ENCODE peak calls at places on chromosomes 2 and 18, in eight cellular contexts. X is stomach, J is Panc1, L is HL-60, Y is GM12891, C is suprapubic skin, Z is GM23338, R is endothelial cell of umbilical vein. V is an unnamed sample.

GRCh38 chr2:1728821-1729220 is 15.5 kb downstream of the PXDN start:
- DNase-seq in X (peak), J (no peak), L (no peak), Y (no peak), C (peak), Z (peak), R (no peak), V (peak)

GRCh38 chr18:21191596-21192307 is 50.3 kb upstream of the GREB1L start:
- DNase-seq in X (peak), J (no peak), L (peak), Y (no peak), C (no peak), Z (peak), R (peak), V (peak)

GRCh38 chr2:231780123-231780908 is 766 bp downstream of the PDE6D start:
- DNase-seq in X (no peak), J (no peak), L (peak), Y (no peak), C (no peak), Z (peak), R (peak), V (no peak)

GRCh38 chr18:7946724-7947377 is 379.7 kb downstream of the PTPRM start:
- DNase-seq in X (peak), J (no peak), L (no peak), Y (no peak), C (no peak), Z (peak), R (peak), V (no peak)

GRCh38 chr2:196961889-196962288 is 35.4 kb upstream of the PGAP1 start:
- DNase-seq in X (no peak), J (no peak), L (no peak), Y (peak), C (no peak), Z (no peak), R (no peak), V (no peak)

GRCh38 chr18:59272971-59273935 is at the start of gene RAX:
- DNase-seq in X (no peak), J (no peak), L (no peak), Y (peak), C (peak), Z (peak), R (peak), V (no peak)

GRCh38 chr18:51569561-51569960 is 372.1 kb upstream of the MEX3C start:
- DNase-seq in X (no peak), J (no peak), L (no peak), Y (no peak), C (no peak), Z (no peak), R (no peak), V (no peak)

GRCh38 chr2:203656522-203657287 is 49.7 kb upstream of the CD28 start:
- DNase-seq in X (peak), J (no peak), L (peak), Y (no peak), C (peak), Z (peak), R (no peak), V (peak)

GRCh38 chr2:204892506-204893255 is 347.4 kb downstream of the PARD3B start:
- DNase-seq in X (no peak), J (no peak), L (no peak), Y (no peak), C (no peak), Z (no peak), R (no peak), V (no peak)

GRCh38 chr2:111120253-111121027 is at the start of gene BCL2L11:
- DNase-seq in X (peak), J (no peak), L (peak), Y (peak), C (peak), Z (peak), R (peak), V (peak)

GRCh38 chr2:240502059-240502429 is 55.7 kb downstream of the ANKMY1 start:
- DNase-seq in X (peak), J (no peak), L (no peak), Y (no peak), C (peak), Z (no peak), R (no peak), V (no peak)

GRCh38 chr2:47520825-47521665 is 118.1 kb downstream of the MSH2 start:
- DNase-seq in X (peak), J (no peak), L (peak), Y (peak), C (no peak), Z (peak), R (peak), V (peak)

GRCh38 chr2:43776317-43776716 is 2.5 kb downstream of the DYNC2LI1 start:
- DNase-seq in X (no peak), J (no peak), L (no peak), Y (no peak), C (no peak), Z (no peak), R (no peak), V (no peak)

GRCh38 chr2:231928901-231929725 is 2.9 kb upstream of the NPPC start:
- DNase-seq in X (peak), J (no peak), L (no peak), Y (no peak), C (peak), Z (no peak), R (no peak), V (no peak)

GRCh38 chr2:85712261-85712660 is 18.1 kb downstream of the GNLY start:
- DNase-seq in X (no peak), J (no peak), L (no peak), Y (no peak), C (no peak), Z (no peak), R (no peak), V (no peak)

GRCh38 chr2:46009315-46009714 is 287.9 kb upstream of the EPAS1 start:
- DNase-seq in X (no peak), J (no peak), L (no peak), Y (no peak), C (no peak), Z (no peak), R (no peak), V (no peak)

GRCh38 chr2:63013448-63013847 is 37.2 kb upstream of the OTX1 start:
- DNase-seq in X (no peak), J (no peak), L (no peak), Y (no peak), C (no peak), Z (no peak), R (no peak), V (no peak)

GRCh38 chr2:15780234-15780633 is 160.1 kb upstream of the MYCN start:
- DNase-seq in X (no peak), J (no peak), L (no peak), Y (no peak), C (no peak), Z (no peak), R (no peak), V (no peak)

GRCh38 chr2:149924549-149925213 is 337.1 kb upstream of the MMADHC start:
- DNase-seq in X (no peak), J (no peak), L (no peak), Y (no peak), C (no peak), Z (no peak), R (no peak), V (no peak)

GRCh38 chr2:13180729-13181128 is 464.0 kb downstream of the TRIB2 start:
- DNase-seq in X (no peak), J (no peak), L (no peak), Y (no peak), C (no peak), Z (no peak), R (no peak), V (no peak)

GRCh38 chr2:106158871-106159270 is 35.2 kb downstream of the UXS1 start:
- DNase-seq in X (no peak), J (no peak), L (no peak), Y (no peak), C (no peak), Z (no peak), R (no peak), V (no peak)

GRCh38 chr2:190961918-190962487 is 52.0 kb downstream of the STAT1 start:
- DNase-seq in X (no peak), J (no peak), L (no peak), Y (no peak), C (no peak), Z (no peak), R (no peak), V (no peak)

GRCh38 chr18:47999801-48000248 is 69.4 kb upstream of the SMAD2 start:
- DNase-seq in X (no peak), J (no peak), L (no peak), Y (no peak), C (no peak), Z (no peak), R (no peak), V (no peak)

GRCh38 chr18:36533446-36534153 is 236.1 kb downstream of the FHOD3 start:
- DNase-seq in X (no peak), J (no peak), L (no peak), Y (no peak), C (no peak), Z (no peak), R (no peak), V (no peak)

GRCh38 chr18:58998421-58999203 is 133.9 kb downstream of the ZNF532 start:
- DNase-seq in X (no peak), J (no peak), L (no peak), Y (no peak), C (no peak), Z (no peak), R (no peak), V (no peak)

GRCh38 chr18:56799756-56800155 is 148.6 kb downstream of the WDR7 start:
- DNase-seq in X (no peak), J (no peak), L (no peak), Y (no peak), C (no peak), Z (no peak), R (peak), V (no peak)

GRCh38 chr18:46452820-46453219 is 204.2 kb downstream of the LOXHD1 start:
- DNase-seq in X (no peak), J (no peak), L (no peak), Y (no peak), C (no peak), Z (no peak), R (no peak), V (no peak)

GRCh38 chr2:109614715-109615636 is 812 bp downstream of the SOWAHC start:
- DNase-seq in X (no peak), J (no peak), L (no peak), Y (no peak), C (peak), Z (peak), R (peak), V (no peak)

GRCh38 chr2:18745431-18746272 is 156.3 kb upstream of the NT5C1B start:
- DNase-seq in X (no peak), J (no peak), L (no peak), Y (no peak), C (no peak), Z (no peak), R (no peak), V (no peak)

GRCh38 chr2:17133052-17133671 is 385.1 kb downstream of the RAD51AP2 start:
- DNase-seq in X (no peak), J (no peak), L (no peak), Y (no peak), C (no peak), Z (no peak), R (no peak), V (no peak)

GRCh38 chr2:28045676-28046351 is 155.3 kb downstream of the BABAM2 start:
- DNase-seq in X (no peak), J (no peak), L (no peak), Y (no peak), C (no peak), Z (no peak), R (no peak), V (no peak)

GRCh38 chr2:23850564-23851256 is 76.2 kb downstream of the ATAD2B start:
- DNase-seq in X (no peak), J (no peak), L (no peak), Y (peak), C (no peak), Z (no peak), R (no peak), V (no peak)

GRCh38 chr2:55136138-55136541 is 85.9 kb upstream of the RTN4 start:
- DNase-seq in X (peak), J (no peak), L (no peak), Y (no peak), C (no peak), Z (no peak), R (no peak), V (no peak)

GRCh38 chr18:79497638-79498081 is 101.9 kb downstream of the NFATC1 start:
- DNase-seq in X (no peak), J (no peak), L (no peak), Y (peak), C (no peak), Z (no peak), R (no peak), V (no peak)

DNA sequence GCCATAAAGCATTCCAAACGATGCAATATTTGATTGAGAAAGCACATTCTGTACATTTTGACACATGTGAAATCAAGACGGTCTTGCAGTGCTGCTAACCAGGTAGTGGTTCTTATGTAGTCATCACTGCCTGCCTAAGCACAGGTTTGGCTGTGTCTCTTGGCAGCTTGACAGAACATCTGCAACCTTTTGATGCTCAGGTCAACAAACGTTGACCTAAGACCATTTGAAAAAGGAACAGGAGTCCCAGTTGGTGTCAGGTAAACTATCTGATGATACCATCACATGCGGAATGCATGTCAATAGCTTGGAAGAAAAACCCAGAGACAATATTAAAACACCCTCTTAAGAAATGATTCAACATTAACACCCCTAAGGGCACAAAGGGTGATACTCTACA is 80.7 kb downstream of the L3MBTL4 start:
- DNase-seq in X (no peak), J (no peak), L (no peak), Y (no peak), C (no peak), Z (no peak), R (no peak), V (no peak)
- TF ChIP-seq POLR2AphosphoS5 in X (no peak), J (no peak), L (no peak), Y (no peak), C (no peak), Z (no peak), R (no peak), V (no peak)

GRCh38 chr2:179741317-179741716 is 120.1 kb downstream of the ZNF385B start:
- DNase-seq in X (no peak), J (no peak), L (no peak), Y (no peak), C (no peak), Z (no peak), R (no peak), V (no peak)
- TF ChIP-seq POLR2AphosphoS5 in X (peak), J (no peak), L (no peak), Y (no peak), C (peak), Z (no peak), R (no peak), V (no peak)

DNA sequence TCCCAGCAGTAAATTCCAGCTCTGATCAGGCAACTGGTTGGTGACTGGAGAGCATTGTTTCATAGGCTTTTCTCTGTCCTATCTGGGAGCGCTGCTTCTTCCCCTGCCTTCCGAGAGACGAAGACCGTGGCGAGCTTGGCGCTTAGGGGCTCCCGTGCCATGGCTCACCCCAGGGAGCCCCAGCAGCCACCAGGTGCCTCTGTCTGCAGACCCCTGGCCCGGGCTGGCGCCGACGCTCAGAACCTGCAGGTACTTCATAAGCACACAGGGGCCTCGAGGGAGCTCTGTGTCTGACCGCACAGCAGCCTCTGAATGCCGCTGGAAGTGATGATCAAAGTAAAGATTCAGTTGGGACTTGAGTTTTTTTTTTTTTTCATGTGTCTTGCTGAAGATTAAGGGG is 19.1 kb upstream of the RBM44 start:
- DNase-seq in X (no peak), J (no peak), L (no peak), Y (no peak), C (no peak), Z (no peak), R (no peak), V (no peak)
- TF ChIP-seq POLR2AphosphoS5 in X (no peak), J (no peak), L (no peak), Y (no peak), C (no peak), Z (no peak), R (no peak), V (no peak)

GRCh38 chr2:37672104-37672869 is 845 bp upstream of the CDC42EP3 start:
- DNase-seq in X (peak), J (no peak), L (peak), Y (peak), C (peak), Z (peak), R (peak), V (peak)

GRCh38 chr2:37671816-37672103 is 318 bp upstream of the CDC42EP3 start:
- DNase-seq in X (no peak), J (no peak), L (no peak), Y (no peak), C (peak), Z (no peak), R (no peak), V (no peak)

GRCh38 chr2:37670378-37671012 is 947 bp downstream of the CDC42EP3 start:
- DNase-seq in X (no peak), J (no peak), L (peak), Y (no peak), C (no peak), Z (no peak), R (peak), V (no peak)

GRCh38 chr2:37672870-37673184 is 1.4 kb upstream of the CDC42EP3 start:
- DNase-seq in X (no peak), J (no peak), L (no peak), Y (no peak), C (no peak), Z (no peak), R (no peak), V (no peak)

GRCh38 chr2:37671013-37671815 is at the start of gene CDC42EP3:
- DNase-seq in X (peak), J (no peak), L (peak), Y (peak), C (peak), Z (peak), R (peak), V (peak)
- TF ChIP-seq POLR2AphosphoS5 in X (peak), J (peak), L (peak), Y (peak), C (no peak), Z (peak), R (peak), V (no peak)

GRCh38 chr2:174629514-174629913 is 31.9 kb upstream of the WIPF1 start:
- DNase-seq in X (no peak), J (no peak), L (no peak), Y (no peak), C (no peak), Z (no peak), R (no peak), V (no peak)
- TF ChIP-seq POLR2AphosphoS5 in X (no peak), J (no peak), L (no peak), Y (no peak), C (no peak), Z (no peak), R (no peak), V (no peak)

V was measured in prostate gland.